ENCODE peak calls at places on chromosomes 12 and 14, in ten cellular contexts. L is H7, W is EL, N is NCI-H510A treated with DMSO at 0.1 percent for 48 hours, Z is astrocyte of the cerebellum, E is A673, K is HFFc6, R is endodermal cell, V is Calu3, O is tibial artery. X is an unnamed sample.

GRCh38 chr12:119730381-119730780 is 62.4 kb downstream of the PRKAB1 start:
- DNase-seq in W (no peak), V (no peak), L (no peak), R (peak), K (no peak), Z (no peak), O (no peak), E (no peak), N (no peak), X (no peak)

GRCh38 chr12:25797335-25797863 is 161.1 kb upstream of the RASSF8 start:
- DNase-seq in Z (no peak), L (no peak), N (peak), R (no peak), V (no peak), W (no peak), E (no peak), K (no peak), O (no peak), X (no peak)

GRCh38 chr12:130162771-130163460 is 652 bp downstream of the FZD10 start:
- DNase-seq in L (peak), O (no peak), K (no peak), V (no peak), W (no peak), E (no peak), N (peak), Z (no peak), R (peak), X (peak)

GRCh38 chr14:105473677-105474477 is 744 bp upstream of the CRIP2 start:
- DNase-seq in Z (peak), R (peak), K (peak), E (peak), L (peak), V (peak), W (peak), N (peak), O (peak), X (peak)

GRCh38 chr12:84694111-84694510 is 218.5 kb downstream of the SLC6A15 start:
- DNase-seq in N (no peak), K (no peak), O (no peak), Z (peak), V (no peak), L (no peak), W (no peak), R (no peak), E (peak), X (no peak)

GRCh38 chr12:125683748-125684381 is 618.6 kb downstream of the AACS start:
- DNase-seq in N (peak), W (no peak), K (no peak), L (peak), E (no peak), R (peak), V (peak), Z (no peak), O (no peak), X (peak)

GRCh38 chr12:49064767-49065152 is 4.2 kb upstream of the KMT2D start:
- DNase-seq in R (no peak), O (no peak), E (no peak), W (no peak), L (no peak), N (no peak), K (no peak), V (no peak), Z (no peak), X (no peak)

GRCh38 chr12:131986361-131986760 is 36.6 kb downstream of the EP400 start:
- DNase-seq in R (peak), L (peak), V (no peak), O (no peak), Z (no peak), E (no peak), K (no peak), W (no peak), N (no peak), X (no peak)

GRCh38 chr12:1553987-1554982 is 40.1 kb downstream of the FBXL14 start:
- DNase-seq in Z (no peak), E (no peak), O (no peak), W (no peak), N (no peak), R (no peak), V (no peak), K (no peak), L (no peak), X (no peak)

GRCh38 chr12:56385873-56386272 is 23.2 kb upstream of the APOF start:
- DNase-seq in W (no peak), N (peak), O (no peak), K (no peak), V (peak), E (no peak), R (no peak), L (no peak), Z (no peak), X (no peak)

GRCh38 chr12:29739279-29739991 is 44.3 kb downstream of the TMTC1 start:
- DNase-seq in V (no peak), E (no peak), L (no peak), O (no peak), K (no peak), W (peak), Z (no peak), N (no peak), R (no peak), X (no peak)

GRCh38 chr12:132449565-132450390 is 40.2 kb upstream of the FBRSL1 start:
- DNase-seq in V (no peak), N (no peak), E (no peak), Z (no peak), O (no peak), K (no peak), L (no peak), R (no peak), W (no peak), X (no peak)

GRCh38 chr14:56117765-56118610 is at the start of gene PELI2:
- DNase-seq in R (peak), N (peak), L (peak), Z (peak), V (peak), O (peak), W (peak), E (peak), K (peak), X (peak)

GRCh38 chr12:48198619-48198973 is 4.5 kb downstream of the OR10AD1 start:
- DNase-seq in E (no peak), N (no peak), O (peak), R (no peak), Z (no peak), V (peak), L (no peak), K (no peak), W (peak), X (no peak)

GRCh38 chr12:8948711-8949524 is 527 bp downstream of the M6PR start:
- DNase-seq in E (peak), V (no peak), Z (no peak), R (peak), K (peak), O (no peak), L (peak), W (peak), N (no peak), X (peak)

GRCh38 chr14:78709795-78710569 is 539.8 kb downstream of the NRXN3 start:
- DNase-seq in L (no peak), R (no peak), K (no peak), V (no peak), W (no peak), N (no peak), Z (no peak), O (no peak), E (no peak), X (no peak)

GRCh38 chr12:49515266-49515665 is 23.6 kb upstream of the KCNH3 start:
- DNase-seq in W (peak), E (no peak), Z (peak), K (peak), N (no peak), O (no peak), L (no peak), R (no peak), V (peak), X (no peak)

GRCh38 chr14:55599250-55599879 is 19.4 kb downstream of the KTN1 start:
- DNase-seq in K (no peak), V (peak), R (no peak), L (no peak), O (peak), Z (no peak), E (peak), W (no peak), N (peak), X (no peak)

GRCh38 chr12:69886101-69886500 is 61.1 kb downstream of the MYRFL start:
- DNase-seq in L (no peak), W (no peak), E (no peak), R (no peak), K (no peak), N (no peak), O (no peak), Z (no peak), V (no peak), X (no peak)

GRCh38 chr12:6540181-6540877 is 6.0 kb downstream of the GAPDH start:
- DNase-seq in R (peak), O (peak), Z (peak), K (peak), L (peak), N (peak), W (peak), V (peak), E (peak), X (peak)

GRCh38 chr12:47549258-47549657 is 156.6 kb downstream of the RPAP3 start:
- DNase-seq in K (no peak), O (no peak), L (no peak), E (no peak), W (no peak), Z (no peak), V (no peak), R (no peak), N (no peak), X (no peak)

GRCh38 chr12:131457331-131458047 is 253.4 kb upstream of the SFSWAP start:
- DNase-seq in K (no peak), N (no peak), O (no peak), E (no peak), V (no peak), Z (no peak), W (no peak), R (no peak), L (peak), X (no peak)

GRCh38 chr12:111417290-111417689 is 11.6 kb downstream of the SH2B3 start:
- DNase-seq in E (no peak), O (no peak), W (no peak), N (no peak), L (no peak), Z (no peak), R (no peak), K (no peak), V (no peak), X (no peak)

GRCh38 chr14:66360526-66360925 is 125.6 kb upstream of the CCDC196 start:
- DNase-seq in Z (no peak), W (no peak), L (no peak), O (no peak), R (no peak), N (peak), K (no peak), E (no peak), V (no peak), X (peak)